ENCODE peak calls at places on chromosomes 2 and 18, in ten cellular contexts. One of them, this sample, is unnamed.

GRCh38 chr2:28292491-28292890 is 100.2 kb upstream of the FOSL2 start:
- DNase-seq in osteocyte: peak; percentile 11
- DNase-seq in DND-41: no peak
- DNase-seq in mesothelial cell of epicardium: no peak
- DNase-seq in nephron progenitor cell: no peak
- DNase-seq in fibroblast of lung: peak; percentile 81
- DNase-seq in B cell: no peak
- DNase-seq in MM.1S: no peak
- DNase-seq in OCI-LY7: no peak
- DNase-seq in testis: no peak
- DNase-seq in this sample: no peak

GRCh38 chr2:192017844-192018243 is 171.0 kb upstream of the CAVIN2 start:
- DNase-seq in osteocyte: no peak
- DNase-seq in DND-41: no peak
- DNase-seq in mesothelial cell of epicardium: no peak
- DNase-seq in nephron progenitor cell: no peak
- DNase-seq in fibroblast of lung: no peak
- DNase-seq in B cell: no peak
- DNase-seq in MM.1S: no peak
- DNase-seq in OCI-LY7: no peak
- DNase-seq in testis: no peak
- DNase-seq in this sample: no peak

GRCh38 chr18:78273876-78274275 is 705.7 kb upstream of the SALL3 start:
- DNase-seq in osteocyte: no peak
- DNase-seq in DND-41: no peak
- DNase-seq in mesothelial cell of epicardium: no peak
- DNase-seq in nephron progenitor cell: no peak
- DNase-seq in fibroblast of lung: no peak
- DNase-seq in B cell: no peak
- DNase-seq in MM.1S: no peak
- DNase-seq in OCI-LY7: no peak
- DNase-seq in testis: no peak
- DNase-seq in this sample: no peak

GRCh38 chr18:31581498-31582197 is 10.0 kb upstream of the TTR start:
- DNase-seq in osteocyte: no peak
- DNase-seq in DND-41: no peak
- DNase-seq in mesothelial cell of epicardium: no peak
- DNase-seq in nephron progenitor cell: no peak
- DNase-seq in fibroblast of lung: peak; percentile 85
- DNase-seq in B cell: no peak
- DNase-seq in MM.1S: no peak
- DNase-seq in OCI-LY7: no peak
- DNase-seq in testis: no peak
- DNase-seq in this sample: no peak

GRCh38 chr2:163897799-163898198 is 162.0 kb upstream of the FIGN start:
- DNase-seq in osteocyte: no peak
- DNase-seq in DND-41: no peak
- DNase-seq in mesothelial cell of epicardium: no peak
- DNase-seq in nephron progenitor cell: no peak
- DNase-seq in fibroblast of lung: no peak
- DNase-seq in B cell: no peak
- DNase-seq in MM.1S: no peak
- DNase-seq in OCI-LY7: no peak
- DNase-seq in testis: no peak
- DNase-seq in this sample: no peak

GRCh38 chr18:43789234-43790000 is 512.1 kb upstream of the SYT4 start:
- DNase-seq in osteocyte: no peak
- DNase-seq in DND-41: no peak
- DNase-seq in mesothelial cell of epicardium: no peak
- DNase-seq in nephron progenitor cell: peak; percentile 10
- DNase-seq in fibroblast of lung: peak; percentile 33
- DNase-seq in B cell: no peak
- DNase-seq in MM.1S: no peak
- DNase-seq in OCI-LY7: no peak
- DNase-seq in testis: no peak
- DNase-seq in this sample: no peak

GRCh38 chr2:36459725-36460137 is 104.2 kb downstream of the CRIM1 start:
- DNase-seq in osteocyte: no peak
- DNase-seq in DND-41: no peak
- DNase-seq in mesothelial cell of epicardium: no peak
- DNase-seq in nephron progenitor cell: peak; percentile 12
- DNase-seq in fibroblast of lung: peak; percentile 63
- DNase-seq in B cell: no peak
- DNase-seq in MM.1S: no peak
- DNase-seq in OCI-LY7: no peak
- DNase-seq in testis: peak; percentile 37
- DNase-seq in this sample: no peak

GRCh38 chr2:63488118-63488713 is 100.1 kb downstream of the WDPCP start:
- DNase-seq in osteocyte: no peak
- DNase-seq in DND-41: peak; percentile 44
- DNase-seq in mesothelial cell of epicardium: no peak
- DNase-seq in nephron progenitor cell: peak; percentile 10
- DNase-seq in fibroblast of lung: peak; percentile 20
- DNase-seq in B cell: peak; percentile 3
- DNase-seq in MM.1S: peak; percentile 26
- DNase-seq in OCI-LY7: no peak
- DNase-seq in testis: peak; percentile 65
- DNase-seq in this sample: no peak

GRCh38 chr18:35535297-35535696 is 37.5 kb upstream of the INO80C start:
- DNase-seq in osteocyte: no peak
- DNase-seq in DND-41: peak; percentile 8
- DNase-seq in mesothelial cell of epicardium: no peak
- DNase-seq in nephron progenitor cell: no peak
- DNase-seq in fibroblast of lung: no peak
- DNase-seq in B cell: no peak
- DNase-seq in MM.1S: no peak
- DNase-seq in OCI-LY7: no peak
- DNase-seq in testis: no peak
- DNase-seq in this sample: no peak

GRCh38 chr18:34431012-34431411 is 206.3 kb upstream of the NOL4 start:
- DNase-seq in osteocyte: no peak
- DNase-seq in DND-41: no peak
- DNase-seq in mesothelial cell of epicardium: no peak
- DNase-seq in nephron progenitor cell: no peak
- DNase-seq in fibroblast of lung: no peak
- DNase-seq in B cell: no peak
- DNase-seq in MM.1S: no peak
- DNase-seq in OCI-LY7: no peak
- DNase-seq in testis: no peak
- DNase-seq in this sample: no peak

GRCh38 chr2:199460101-199460671 is 2.4 kb upstream of the SATB2 start:
- DNase-seq in osteocyte: no peak
- DNase-seq in DND-41: no peak
- DNase-seq in mesothelial cell of epicardium: no peak
- DNase-seq in nephron progenitor cell: no peak
- DNase-seq in fibroblast of lung: peak; percentile 67
- DNase-seq in B cell: peak; percentile 29
- DNase-seq in MM.1S: no peak
- DNase-seq in OCI-LY7: peak; percentile 45
- DNase-seq in testis: no peak
- DNase-seq in this sample: no peak

GRCh38 chr2:98583866-98584618 is 24.3 kb downstream of the COA5 start:
- DNase-seq in osteocyte: peak; percentile 59
- DNase-seq in DND-41: no peak
- DNase-seq in mesothelial cell of epicardium: no peak
- DNase-seq in nephron progenitor cell: no peak
- DNase-seq in fibroblast of lung: no peak
- DNase-seq in B cell: no peak
- DNase-seq in MM.1S: no peak
- DNase-seq in OCI-LY7: no peak
- DNase-seq in testis: no peak
- DNase-seq in this sample: no peak

GRCh38 chr2:132439703-132440398 is 23.2 kb downstream of the GPR39 start:
- DNase-seq in osteocyte: no peak
- DNase-seq in DND-41: no peak
- DNase-seq in mesothelial cell of epicardium: no peak
- DNase-seq in nephron progenitor cell: no peak
- DNase-seq in fibroblast of lung: peak; percentile 40
- DNase-seq in B cell: no peak
- DNase-seq in MM.1S: no peak
- DNase-seq in OCI-LY7: no peak
- DNase-seq in testis: no peak
- DNase-seq in this sample: no peak

GRCh38 chr2:10208736-10209135 is 86.2 kb downstream of the RRM2 start:
- DNase-seq in osteocyte: no peak
- DNase-seq in DND-41: no peak
- DNase-seq in mesothelial cell of epicardium: no peak
- DNase-seq in nephron progenitor cell: no peak
- DNase-seq in fibroblast of lung: no peak
- DNase-seq in B cell: no peak
- DNase-seq in MM.1S: no peak
- DNase-seq in OCI-LY7: no peak
- DNase-seq in testis: no peak
- DNase-seq in this sample: no peak

GRCh38 chr2:31075393-31075792 is 62.8 kb downstream of the GALNT14 start:
- DNase-seq in osteocyte: no peak
- DNase-seq in DND-41: no peak
- DNase-seq in mesothelial cell of epicardium: no peak
- DNase-seq in nephron progenitor cell: no peak
- DNase-seq in fibroblast of lung: no peak
- DNase-seq in B cell: no peak
- DNase-seq in MM.1S: no peak
- DNase-seq in OCI-LY7: no peak
- DNase-seq in testis: no peak
- DNase-seq in this sample: no peak

GRCh38 chr2:219499058-219499307 is 292 bp downstream of the GMPPA start:
- DNase-seq in osteocyte: no peak
- DNase-seq in DND-41: no peak
- DNase-seq in mesothelial cell of epicardium: no peak
- DNase-seq in nephron progenitor cell: no peak
- DNase-seq in fibroblast of lung: no peak
- DNase-seq in B cell: no peak
- DNase-seq in MM.1S: no peak
- DNase-seq in OCI-LY7: no peak
- DNase-seq in testis: no peak
- DNase-seq in this sample: no peak

GRCh38 chr2:219501441-219501840 is 2.8 kb downstream of the GMPPA start:
- DNase-seq in osteocyte: no peak
- DNase-seq in DND-41: no peak
- DNase-seq in mesothelial cell of epicardium: no peak
- DNase-seq in nephron progenitor cell: no peak
- DNase-seq in fibroblast of lung: no peak
- DNase-seq in B cell: no peak
- DNase-seq in MM.1S: no peak
- DNase-seq in OCI-LY7: no peak
- DNase-seq in testis: no peak
- DNase-seq in this sample: no peak

GRCh38 chr2:219498280-219499057 is at the start of gene GMPPA:
- DNase-seq in osteocyte: peak; percentile 97
- DNase-seq in DND-41: peak; percentile 97
- DNase-seq in mesothelial cell of epicardium: peak; percentile 91
- DNase-seq in nephron progenitor cell: peak; percentile 95
- DNase-seq in fibroblast of lung: peak; percentile 99
- DNase-seq in B cell: peak; percentile 92
- DNase-seq in MM.1S: peak; percentile 99
- DNase-seq in OCI-LY7: peak; percentile 97
- DNase-seq in testis: peak; percentile 99
- DNase-seq in this sample: peak; percentile 73

GRCh38 chr2:219499555-219499954 is 864 bp downstream of the GMPPA start:
- DNase-seq in osteocyte: no peak
- DNase-seq in DND-41: no peak
- DNase-seq in mesothelial cell of epicardium: no peak
- DNase-seq in nephron progenitor cell: no peak
- DNase-seq in fibroblast of lung: no peak
- DNase-seq in B cell: no peak
- DNase-seq in MM.1S: no peak
- DNase-seq in OCI-LY7: no peak
- DNase-seq in testis: no peak
- DNase-seq in this sample: no peak

GRCh38 chr2:219500135-219500534 is 1.4 kb downstream of the GMPPA start:
- DNase-seq in osteocyte: no peak
- DNase-seq in DND-41: no peak
- DNase-seq in mesothelial cell of epicardium: no peak
- DNase-seq in nephron progenitor cell: no peak
- DNase-seq in fibroblast of lung: peak; percentile 49
- DNase-seq in B cell: no peak
- DNase-seq in MM.1S: no peak
- DNase-seq in OCI-LY7: no peak
- DNase-seq in testis: no peak
- DNase-seq in this sample: no peak
- TF ChIP-seq CTCF in osteocyte: peak; percentile 40
- TF ChIP-seq CTCF in DND-41: peak; percentile 60
- TF ChIP-seq CTCF in mesothelial cell of epicardium: no peak
- TF ChIP-seq CTCF in nephron progenitor cell: no peak
- TF ChIP-seq CTCF in fibroblast of lung: no peak
- TF ChIP-seq CTCF in B cell: no peak
- TF ChIP-seq CTCF in MM.1S: peak; percentile 25
- TF ChIP-seq CTCF in OCI-LY7: peak; percentile 67
- TF ChIP-seq CTCF in testis: no peak
- TF ChIP-seq CTCF in this sample: no peak

GRCh38 chr2:233850745-233851144 is 3.6 kb downstream of the HJURP start:
- DNase-seq in osteocyte: peak; percentile 72
- DNase-seq in DND-41: no peak
- DNase-seq in mesothelial cell of epicardium: no peak
- DNase-seq in nephron progenitor cell: no peak
- DNase-seq in fibroblast of lung: no peak
- DNase-seq in B cell: no peak
- DNase-seq in MM.1S: no peak
- DNase-seq in OCI-LY7: no peak
- DNase-seq in testis: no peak
- DNase-seq in this sample: no peak
- TF ChIP-seq CTCF in osteocyte: no peak
- TF ChIP-seq CTCF in DND-41: no peak
- TF ChIP-seq CTCF in mesothelial cell of epicardium: no peak
- TF ChIP-seq CTCF in nephron progenitor cell: no peak
- TF ChIP-seq CTCF in fibroblast of lung: no peak
- TF ChIP-seq CTCF in B cell: no peak
- TF ChIP-seq CTCF in MM.1S: no peak
- TF ChIP-seq CTCF in OCI-LY7: no peak
- TF ChIP-seq CTCF in testis: no peak
- TF ChIP-seq CTCF in this sample: no peak

GRCh38 chr2:201270293-201271001 is 10.1 kb downstream of the CASP8 start:
- DNase-seq in osteocyte: no peak
- DNase-seq in DND-41: no peak
- DNase-seq in mesothelial cell of epicardium: no peak
- DNase-seq in nephron progenitor cell: no peak
- DNase-seq in fibroblast of lung: no peak
- DNase-seq in B cell: no peak
- DNase-seq in MM.1S: peak; percentile 7
- DNase-seq in OCI-LY7: no peak
- DNase-seq in testis: no peak
- DNase-seq in this sample: no peak
- TF ChIP-seq CTCF in osteocyte: no peak
- TF ChIP-seq CTCF in DND-41: peak; percentile 10
- TF ChIP-seq CTCF in mesothelial cell of epicardium: peak; percentile 37
- TF ChIP-seq CTCF in nephron progenitor cell: no peak
- TF ChIP-seq CTCF in fibroblast of lung: no peak
- TF ChIP-seq CTCF in B cell: no peak
- TF ChIP-seq CTCF in MM.1S: peak; percentile 13
- TF ChIP-seq CTCF in OCI-LY7: peak; percentile 29
- TF ChIP-seq CTCF in testis: no peak
- TF ChIP-seq CTCF in this sample: no peak

GRCh38 chr2:217872319-217872718 is 130.5 kb downstream of the TNS1 start:
- DNase-seq in osteocyte: no peak
- DNase-seq in DND-41: no peak
- DNase-seq in mesothelial cell of epicardium: no peak
- DNase-seq in nephron progenitor cell: no peak
- DNase-seq in fibroblast of lung: no peak
- DNase-seq in B cell: no peak
- DNase-seq in MM.1S: no peak
- DNase-seq in OCI-LY7: no peak
- DNase-seq in testis: no peak
- DNase-seq in this sample: no peak
- TF ChIP-seq CTCF in osteocyte: no peak
- TF ChIP-seq CTCF in DND-41: no peak
- TF ChIP-seq CTCF in mesothelial cell of epicardium: peak; percentile 55
- TF ChIP-seq CTCF in nephron progenitor cell: no peak
- TF ChIP-seq CTCF in fibroblast of lung: no peak
- TF ChIP-seq CTCF in B cell: no peak
- TF ChIP-seq CTCF in MM.1S: peak; percentile 11
- TF ChIP-seq CTCF in OCI-LY7: no peak
- TF ChIP-seq CTCF in testis: peak; percentile 34
- TF ChIP-seq CTCF in this sample: no peak

GRCh38 chr2:101998556-101999121 is 6.9 kb downstream of the IL1R2 start:
- DNase-seq in osteocyte: no peak
- DNase-seq in DND-41: no peak
- DNase-seq in mesothelial cell of epicardium: no peak
- DNase-seq in nephron progenitor cell: no peak
- DNase-seq in fibroblast of lung: no peak
- DNase-seq in B cell: no peak
- DNase-seq in MM.1S: no peak
- DNase-seq in OCI-LY7: no peak
- DNase-seq in testis: no peak
- DNase-seq in this sample: no peak
- TF ChIP-seq CTCF in osteocyte: no peak
- TF ChIP-seq CTCF in DND-41: no peak
- TF ChIP-seq CTCF in mesothelial cell of epicardium: no peak
- TF ChIP-seq CTCF in nephron progenitor cell: no peak
- TF ChIP-seq CTCF in fibroblast of lung: no peak
- TF ChIP-seq CTCF in B cell: no peak
- TF ChIP-seq CTCF in MM.1S: no peak
- TF ChIP-seq CTCF in OCI-LY7: no peak
- TF ChIP-seq CTCF in testis: no peak
- TF ChIP-seq CTCF in this sample: no peak

This sample was measured in natural killer cell.